ENCODE peak calls at places on chromosomes 5 and 9, in seven cellular contexts. M is HCT116, L is K562, N is A549, O is HepG2, A is GM12878, P is H1. Y is an unnamed sample.

GRCh38 chr5:139388198-139388821 is 1.4 kb downstream of the MZB1 start:
- DNase-seq in A (no peak), N (peak; percentile 64), O (peak; percentile 63), P (no peak), L (no peak), M (no peak), Y (peak; percentile 20)

GRCh38 chr5:55899344-55899743 is 48.2 kb downstream of the IL31RA start:
- DNase-seq in P (no peak), M (no peak), N (no peak), O (no peak), A (no peak), L (no peak), Y (peak; percentile 56)

GRCh38 chr5:126269511-126269910 is 153.7 kb upstream of the GRAMD2B start:
- DNase-seq in P (no peak), O (no peak), M (no peak), A (no peak), L (no peak), N (no peak), Y (no peak)

GRCh38 chr9:84668204-84669007 is 1.1 kb upstream of the NTRK2 start:
- DNase-seq in P (peak; percentile 89), O (no peak), N (peak; percentile 72), A (no peak), L (no peak), M (peak; percentile 10), Y (peak; percentile 19)

GRCh38 chr5:84885479-84886258 is 501.0 kb upstream of the EDIL3 start:
- DNase-seq in M (no peak), N (peak; percentile 5), O (no peak), L (no peak), P (no peak), A (no peak), Y (peak; percentile 78)

GRCh38 chr9:120931278-120932085 is 4.9 kb upstream of the TRAF1 start:
- DNase-seq in N (no peak), M (no peak), A (peak; percentile 93), O (no peak), P (no peak), L (no peak), Y (peak; percentile 75)

GRCh38 chr9:132026932-132027585 is 52.6 kb downstream of the MED27 start:
- DNase-seq in M (no peak), P (peak; percentile 43), L (no peak), O (no peak), N (no peak), A (no peak), Y (peak; percentile 74)

GRCh38 chr5:88368201-88368600 is 99.6 kb upstream of the TMEM161B start:
- DNase-seq in O (no peak), A (no peak), M (no peak), P (no peak), N (no peak), L (no peak), Y (no peak)

GRCh38 chr9:33473216-33473615 is 508 bp downstream of the NOL6 start:
- DNase-seq in L (peak; percentile 4), P (no peak), M (no peak), A (no peak), O (no peak), N (no peak), Y (no peak)

GRCh38 chr5:179668404-179668803 is 12.4 kb downstream of the CBY3 start:
- DNase-seq in M (peak; percentile 48), O (peak; percentile 62), N (peak; percentile 70), L (peak; percentile 75), A (no peak), P (peak; percentile 85), Y (peak; percentile 54)

GRCh38 chr5:96936431-96937221 is 746 bp downstream of the LNPEP start:
- DNase-seq in O (peak; percentile 19), M (no peak), P (peak; percentile 64), L (peak; percentile 26), N (peak; percentile 21), A (no peak), Y (peak; percentile 31)

GRCh38 chr5:40784916-40785315 is 13.3 kb downstream of the PRKAA1 start:
- DNase-seq in M (no peak), A (no peak), O (no peak), L (no peak), N (no peak), P (no peak), Y (no peak)

GRCh38 chr5:172172912-172173591 is 15.0 kb downstream of the STK10 start:
- DNase-seq in P (no peak), L (no peak), M (no peak), A (no peak), O (no peak), N (no peak), Y (no peak)

GRCh38 chr9:110031511-110032173 is 176.3 kb downstream of the C9orf152 start:
- DNase-seq in O (no peak), A (no peak), P (no peak), N (peak; percentile 60), L (no peak), M (no peak), Y (peak; percentile 92)

GRCh38 chr5:14156611-14157493 is 13.7 kb downstream of the TRIO start:
- DNase-seq in N (peak; percentile 77), O (peak; percentile 34), A (peak; percentile 67), M (peak; percentile 32), P (no peak), L (no peak), Y (peak; percentile 99)

GRCh38 chr9:15873573-15874177 is 320.8 kb downstream of the CCDC171 start:
- DNase-seq in N (peak; percentile 58), L (no peak), P (no peak), M (peak; percentile 24), O (peak; percentile 33), A (no peak), Y (peak; percentile 74)

GRCh38 chr5:113378960-113379541 is 55.7 kb downstream of the TSSK1B start:
- DNase-seq in M (peak; percentile 50), P (peak; percentile 76), A (peak; percentile 9), N (peak; percentile 56), O (peak; percentile 47), L (peak; percentile 62), Y (peak; percentile 62)

GRCh38 chr5:153122416-153122815 is 368.1 kb upstream of the GRIA1 start:
- DNase-seq in M (no peak), O (no peak), A (no peak), P (no peak), N (no peak), L (no peak), Y (no peak)

GRCh38 chr9:131060902-131061630 is 35.3 kb upstream of the AIF1L start:
- DNase-seq in L (no peak), N (no peak), A (no peak), P (no peak), M (no peak), O (no peak), Y (no peak)

GRCh38 chr5:146229222-146229621 is 25.8 kb downstream of the RBM27 start:
- DNase-seq in N (no peak), P (no peak), O (no peak), A (no peak), L (no peak), M (no peak), Y (no peak)

GRCh38 chr5:144249755-144250464 is 79.2 kb downstream of the KCTD16 start:
- DNase-seq in A (no peak), L (no peak), O (no peak), N (no peak), M (no peak), P (no peak), Y (no peak)

DNA sequence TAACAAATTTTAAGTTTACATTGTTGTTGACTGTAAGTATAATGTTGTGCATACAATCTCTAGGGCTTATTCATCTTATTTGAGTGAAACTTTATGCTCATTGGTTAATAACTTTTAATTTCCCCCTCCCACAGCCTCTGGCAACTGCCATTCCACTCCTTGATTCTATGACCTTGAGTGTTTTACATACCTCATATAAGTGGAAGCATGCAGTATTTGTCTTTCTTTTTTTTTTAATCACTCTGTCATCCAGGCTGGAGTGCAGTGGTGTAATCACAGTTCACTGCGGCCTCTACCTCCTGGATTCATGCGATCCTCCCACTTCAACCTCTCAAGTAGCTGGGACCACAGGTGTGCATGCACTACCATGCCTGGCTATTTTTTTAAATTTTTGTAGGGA is 83.9 kb downstream of the KCTD16 start:
- DNase-seq in O (no peak), A (no peak), L (no peak), N (no peak), M (no peak), P (no peak), Y (no peak)
- TF ChIP-seq CEBPB in O (no peak), A (no peak), L (no peak), N (no peak), M (no peak), P (no peak), Y (no peak)

DNA sequence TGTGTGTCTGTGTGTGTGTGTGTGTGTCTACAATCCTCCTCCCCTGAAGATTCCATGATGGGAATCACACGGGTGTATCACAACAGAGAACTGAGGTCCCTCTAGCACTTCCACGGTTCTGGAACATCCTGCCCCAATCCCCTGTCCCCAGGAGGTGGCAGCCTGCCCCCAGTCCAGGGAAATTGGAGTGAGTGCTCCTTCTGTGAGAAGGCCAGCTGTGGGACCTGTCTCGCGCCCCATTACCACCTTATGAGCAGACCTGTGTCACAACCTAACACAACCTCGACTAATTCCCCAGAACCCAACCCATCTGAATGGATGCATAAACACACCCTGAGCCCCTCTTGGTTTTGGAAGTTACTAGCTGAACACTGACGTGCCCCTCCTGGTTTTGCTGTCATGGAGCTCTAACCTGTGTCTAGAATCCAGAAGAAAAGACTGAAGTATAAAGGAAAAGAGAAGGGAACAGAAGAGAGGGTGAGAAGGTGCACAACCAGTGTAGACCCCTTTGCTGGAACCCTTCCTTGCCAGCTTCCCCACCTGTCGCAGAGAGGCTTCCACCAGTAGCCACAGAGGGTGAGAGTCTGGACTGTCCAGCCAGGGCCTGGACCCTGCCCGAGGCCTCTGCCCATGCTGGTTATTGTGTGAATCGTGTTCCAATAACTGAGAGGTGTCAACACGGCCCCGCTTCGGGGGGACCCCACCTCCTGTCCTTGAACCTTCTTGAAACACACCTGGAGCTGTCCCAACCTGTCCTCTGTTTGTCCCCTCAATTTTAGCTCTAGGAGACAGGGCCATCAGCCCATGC is 3.4 kb downstream of the BTNL9 start:
- DNase-seq in N (peak; percentile 44), O (no peak), P (no peak), A (no peak), L (peak; percentile 67), M (no peak), Y (no peak)
- TF ChIP-seq CTCF in N (peak; percentile 24), O (peak; percentile 19), P (peak; percentile 30), A (no peak), L (peak; percentile 68), M (peak; percentile 35), Y (no peak)

GRCh38 chr5:181215997-181216982 is 6.8 kb upstream of the TRIM41 start:
- DNase-seq in N (peak; percentile 91), M (no peak), P (no peak), L (peak; percentile 57), O (no peak), A (peak; percentile 9), Y (no peak)

GRCh38 chr5:181219262-181220177 is 3.6 kb upstream of the TRIM41 start:
- DNase-seq in L (no peak), N (no peak), A (no peak), O (no peak), M (no peak), P (no peak), Y (no peak)

GRCh38 chr5:181218795-181219124 is 4.3 kb upstream of the TRIM41 start:
- DNase-seq in P (no peak), N (no peak), M (no peak), A (no peak), O (no peak), L (no peak), Y (no peak)

GRCh38 chr5:181217805-181218065 is 5.3 kb upstream of the TRIM41 start:
- DNase-seq in O (no peak), N (no peak), P (no peak), A (no peak), L (no peak), M (no peak), Y (no peak)

GRCh38 chr5:181217111-181217804 is 5.8 kb upstream of the TRIM41 start:
- DNase-seq in M (no peak), P (peak; percentile 85), O (no peak), N (peak; percentile 88), L (peak; percentile 53), A (peak; percentile 25), Y (peak; percentile 55)
- TF ChIP-seq CEBPB in M (no peak), P (no peak), O (no peak), N (no peak), L (no peak), A (no peak), Y (no peak)

GRCh38 chr5:142915840-142916424 is 145.8 kb downstream of the ARHGAP26 start:
- DNase-seq in O (peak; percentile 50), N (peak; percentile 63), M (no peak), A (peak; percentile 51), L (peak; percentile 41), P (peak; percentile 66), Y (peak; percentile 48)
- TF ChIP-seq CTCF in O (peak; percentile 81), N (peak; percentile 67), M (peak; percentile 84), A (peak; percentile 66), L (peak; percentile 58), P (peak; percentile 76), Y (peak; percentile 53)

Y was measured in IMR-90.